ENCODE peak calls at places on chromosomes 16 and 17, in nine cellular contexts. One of them, this sample, is unnamed.

GRCh38 chr17:42178817-42179216 is 2.1 kb downstream of the KCNH4 start:
- DNase-seq in OCI-LY7: peak
- DNase-seq in stimulated activated CD4-positive, alpha-beta T cell treated with anti-CD3 and anti-CD28 coated beads, TNF-alpha, amount 100 ng/mL, for 48 hours: no peak
- DNase-seq in left ventricle myocardium superior: no peak
- DNase-seq in iPS DF 6.9: no peak
- DNase-seq in activated naive CD4-positive, alpha-beta T cell treated with Interleukin-2 at 50 U/mL for 16 hours: peak
- DNase-seq in skeletal muscle cell: no peak
- DNase-seq in RWPE1: no peak
- DNase-seq in naive B cell: no peak
- DNase-seq in this sample: no peak

GRCh38 chr16:64092284-64092683 is 1029.6 kb downstream of the CDH11 start:
- DNase-seq in OCI-LY7: no peak
- DNase-seq in stimulated activated CD4-positive, alpha-beta T cell treated with anti-CD3 and anti-CD28 coated beads, TNF-alpha, amount 100 ng/mL, for 48 hours: no peak
- DNase-seq in left ventricle myocardium superior: no peak
- DNase-seq in iPS DF 6.9: no peak
- DNase-seq in activated naive CD4-positive, alpha-beta T cell treated with Interleukin-2 at 50 U/mL for 16 hours: no peak
- DNase-seq in skeletal muscle cell: peak
- DNase-seq in RWPE1: peak
- DNase-seq in naive B cell: no peak
- DNase-seq in this sample: no peak

GRCh38 chr17:7215136-7215638 is 4.4 kb downstream of the DLG4 start:
- DNase-seq in OCI-LY7: no peak
- DNase-seq in stimulated activated CD4-positive, alpha-beta T cell treated with anti-CD3 and anti-CD28 coated beads, TNF-alpha, amount 100 ng/mL, for 48 hours: no peak
- DNase-seq in left ventricle myocardium superior: peak
- DNase-seq in iPS DF 6.9: peak
- DNase-seq in activated naive CD4-positive, alpha-beta T cell treated with Interleukin-2 at 50 U/mL for 16 hours: no peak
- DNase-seq in skeletal muscle cell: no peak
- DNase-seq in RWPE1: peak
- DNase-seq in naive B cell: no peak
- DNase-seq in this sample: no peak

GRCh38 chr17:31434404-31435050 is 43.1 kb downstream of the RAB11FIP4 start:
- DNase-seq in OCI-LY7: no peak
- DNase-seq in stimulated activated CD4-positive, alpha-beta T cell treated with anti-CD3 and anti-CD28 coated beads, TNF-alpha, amount 100 ng/mL, for 48 hours: no peak
- DNase-seq in left ventricle myocardium superior: no peak
- DNase-seq in iPS DF 6.9: no peak
- DNase-seq in activated naive CD4-positive, alpha-beta T cell treated with Interleukin-2 at 50 U/mL for 16 hours: no peak
- DNase-seq in skeletal muscle cell: no peak
- DNase-seq in RWPE1: no peak
- DNase-seq in naive B cell: no peak
- DNase-seq in this sample: no peak

GRCh38 chr17:57256708-57257112 is 387 bp downstream of the MSI2 start:
- DNase-seq in OCI-LY7: peak
- DNase-seq in stimulated activated CD4-positive, alpha-beta T cell treated with anti-CD3 and anti-CD28 coated beads, TNF-alpha, amount 100 ng/mL, for 48 hours: no peak
- DNase-seq in left ventricle myocardium superior: no peak
- DNase-seq in iPS DF 6.9: no peak
- DNase-seq in activated naive CD4-positive, alpha-beta T cell treated with Interleukin-2 at 50 U/mL for 16 hours: peak
- DNase-seq in skeletal muscle cell: no peak
- DNase-seq in RWPE1: peak
- DNase-seq in naive B cell: no peak
- DNase-seq in this sample: peak

GRCh38 chr17:35214631-35215273 is 20.6 kb upstream of the SLC35G3 start:
- DNase-seq in OCI-LY7: no peak
- DNase-seq in stimulated activated CD4-positive, alpha-beta T cell treated with anti-CD3 and anti-CD28 coated beads, TNF-alpha, amount 100 ng/mL, for 48 hours: peak
- DNase-seq in left ventricle myocardium superior: no peak
- DNase-seq in iPS DF 6.9: no peak
- DNase-seq in activated naive CD4-positive, alpha-beta T cell treated with Interleukin-2 at 50 U/mL for 16 hours: peak
- DNase-seq in skeletal muscle cell: no peak
- DNase-seq in RWPE1: no peak
- DNase-seq in naive B cell: no peak
- DNase-seq in this sample: no peak

GRCh38 chr17:60506312-60506711 is 19.7 kb downstream of the APPBP2 start:
- DNase-seq in OCI-LY7: no peak
- DNase-seq in stimulated activated CD4-positive, alpha-beta T cell treated with anti-CD3 and anti-CD28 coated beads, TNF-alpha, amount 100 ng/mL, for 48 hours: no peak
- DNase-seq in left ventricle myocardium superior: no peak
- DNase-seq in iPS DF 6.9: no peak
- DNase-seq in activated naive CD4-positive, alpha-beta T cell treated with Interleukin-2 at 50 U/mL for 16 hours: no peak
- DNase-seq in skeletal muscle cell: peak
- DNase-seq in RWPE1: no peak
- DNase-seq in naive B cell: no peak
- DNase-seq in this sample: no peak

GRCh38 chr16:78528265-78528664 is 428.8 kb downstream of the WWOX start:
- DNase-seq in OCI-LY7: no peak
- DNase-seq in stimulated activated CD4-positive, alpha-beta T cell treated with anti-CD3 and anti-CD28 coated beads, TNF-alpha, amount 100 ng/mL, for 48 hours: no peak
- DNase-seq in left ventricle myocardium superior: no peak
- DNase-seq in iPS DF 6.9: no peak
- DNase-seq in activated naive CD4-positive, alpha-beta T cell treated with Interleukin-2 at 50 U/mL for 16 hours: no peak
- DNase-seq in skeletal muscle cell: no peak
- DNase-seq in RWPE1: peak
- DNase-seq in naive B cell: no peak
- DNase-seq in this sample: no peak

GRCh38 chr16:28930652-28931051 is 1.1 kb upstream of the CD19 start:
- DNase-seq in OCI-LY7: peak
- DNase-seq in stimulated activated CD4-positive, alpha-beta T cell treated with anti-CD3 and anti-CD28 coated beads, TNF-alpha, amount 100 ng/mL, for 48 hours: no peak
- DNase-seq in left ventricle myocardium superior: no peak
- DNase-seq in iPS DF 6.9: no peak
- DNase-seq in activated naive CD4-positive, alpha-beta T cell treated with Interleukin-2 at 50 U/mL for 16 hours: no peak
- DNase-seq in skeletal muscle cell: no peak
- DNase-seq in RWPE1: no peak
- DNase-seq in naive B cell: peak
- DNase-seq in this sample: peak

GRCh38 chr16:1340730-1341494 is 7.5 kb downstream of the BAIAP3 start:
- DNase-seq in OCI-LY7: no peak
- DNase-seq in stimulated activated CD4-positive, alpha-beta T cell treated with anti-CD3 and anti-CD28 coated beads, TNF-alpha, amount 100 ng/mL, for 48 hours: no peak
- DNase-seq in left ventricle myocardium superior: no peak
- DNase-seq in iPS DF 6.9: no peak
- DNase-seq in activated naive CD4-positive, alpha-beta T cell treated with Interleukin-2 at 50 U/mL for 16 hours: no peak
- DNase-seq in skeletal muscle cell: no peak
- DNase-seq in RWPE1: no peak
- DNase-seq in naive B cell: no peak
- DNase-seq in this sample: no peak

GRCh38 chr16:57700801-57701551 is 6.4 kb downstream of the DRC7 start:
- DNase-seq in OCI-LY7: no peak
- DNase-seq in stimulated activated CD4-positive, alpha-beta T cell treated with anti-CD3 and anti-CD28 coated beads, TNF-alpha, amount 100 ng/mL, for 48 hours: no peak
- DNase-seq in left ventricle myocardium superior: no peak
- DNase-seq in iPS DF 6.9: no peak
- DNase-seq in activated naive CD4-positive, alpha-beta T cell treated with Interleukin-2 at 50 U/mL for 16 hours: no peak
- DNase-seq in skeletal muscle cell: no peak
- DNase-seq in RWPE1: no peak
- DNase-seq in naive B cell: no peak
- DNase-seq in this sample: no peak

GRCh38 chr16:78762222-78762621 is 662.8 kb downstream of the WWOX start:
- DNase-seq in OCI-LY7: no peak
- DNase-seq in stimulated activated CD4-positive, alpha-beta T cell treated with anti-CD3 and anti-CD28 coated beads, TNF-alpha, amount 100 ng/mL, for 48 hours: no peak
- DNase-seq in left ventricle myocardium superior: no peak
- DNase-seq in iPS DF 6.9: no peak
- DNase-seq in activated naive CD4-positive, alpha-beta T cell treated with Interleukin-2 at 50 U/mL for 16 hours: no peak
- DNase-seq in skeletal muscle cell: no peak
- DNase-seq in RWPE1: no peak
- DNase-seq in naive B cell: peak
- DNase-seq in this sample: no peak

GRCh38 chr16:88455610-88456355 is 2.7 kb downstream of the ZFPM1 start:
- DNase-seq in OCI-LY7: peak
- DNase-seq in stimulated activated CD4-positive, alpha-beta T cell treated with anti-CD3 and anti-CD28 coated beads, TNF-alpha, amount 100 ng/mL, for 48 hours: peak
- DNase-seq in left ventricle myocardium superior: no peak
- DNase-seq in iPS DF 6.9: no peak
- DNase-seq in activated naive CD4-positive, alpha-beta T cell treated with Interleukin-2 at 50 U/mL for 16 hours: peak
- DNase-seq in skeletal muscle cell: no peak
- DNase-seq in RWPE1: peak
- DNase-seq in naive B cell: no peak
- DNase-seq in this sample: no peak

GRCh38 chr17:30395398-30396022 is 16.8 kb downstream of the CPD start:
- DNase-seq in OCI-LY7: no peak
- DNase-seq in stimulated activated CD4-positive, alpha-beta T cell treated with anti-CD3 and anti-CD28 coated beads, TNF-alpha, amount 100 ng/mL, for 48 hours: no peak
- DNase-seq in left ventricle myocardium superior: no peak
- DNase-seq in iPS DF 6.9: no peak
- DNase-seq in activated naive CD4-positive, alpha-beta T cell treated with Interleukin-2 at 50 U/mL for 16 hours: no peak
- DNase-seq in skeletal muscle cell: no peak
- DNase-seq in RWPE1: no peak
- DNase-seq in naive B cell: no peak
- DNase-seq in this sample: peak

GRCh38 chr17:46874906-46875305 is 23.5 kb downstream of the WNT9B start:
- DNase-seq in OCI-LY7: no peak
- DNase-seq in stimulated activated CD4-positive, alpha-beta T cell treated with anti-CD3 and anti-CD28 coated beads, TNF-alpha, amount 100 ng/mL, for 48 hours: no peak
- DNase-seq in left ventricle myocardium superior: no peak
- DNase-seq in iPS DF 6.9: no peak
- DNase-seq in activated naive CD4-positive, alpha-beta T cell treated with Interleukin-2 at 50 U/mL for 16 hours: no peak
- DNase-seq in skeletal muscle cell: no peak
- DNase-seq in RWPE1: no peak
- DNase-seq in naive B cell: no peak
- DNase-seq in this sample: no peak

GRCh38 chr16:54931757-54932660 is 1.3 kb downstream of the IRX5 start:
- DNase-seq in OCI-LY7: no peak
- DNase-seq in stimulated activated CD4-positive, alpha-beta T cell treated with anti-CD3 and anti-CD28 coated beads, TNF-alpha, amount 100 ng/mL, for 48 hours: no peak
- DNase-seq in left ventricle myocardium superior: peak
- DNase-seq in iPS DF 6.9: no peak
- DNase-seq in activated naive CD4-positive, alpha-beta T cell treated with Interleukin-2 at 50 U/mL for 16 hours: no peak
- DNase-seq in skeletal muscle cell: no peak
- DNase-seq in RWPE1: no peak
- DNase-seq in naive B cell: no peak
- DNase-seq in this sample: no peak

GRCh38 chr17:40496170-40496569 is 5.3 kb downstream of the TNS4 start:
- DNase-seq in OCI-LY7: no peak
- DNase-seq in stimulated activated CD4-positive, alpha-beta T cell treated with anti-CD3 and anti-CD28 coated beads, TNF-alpha, amount 100 ng/mL, for 48 hours: no peak
- DNase-seq in left ventricle myocardium superior: no peak
- DNase-seq in iPS DF 6.9: no peak
- DNase-seq in activated naive CD4-positive, alpha-beta T cell treated with Interleukin-2 at 50 U/mL for 16 hours: no peak
- DNase-seq in skeletal muscle cell: no peak
- DNase-seq in RWPE1: no peak
- DNase-seq in naive B cell: no peak
- DNase-seq in this sample: no peak

GRCh38 chr16:23280483-23280967 is 21.6 kb upstream of the SCNN1B start:
- DNase-seq in OCI-LY7: no peak
- DNase-seq in stimulated activated CD4-positive, alpha-beta T cell treated with anti-CD3 and anti-CD28 coated beads, TNF-alpha, amount 100 ng/mL, for 48 hours: no peak
- DNase-seq in left ventricle myocardium superior: no peak
- DNase-seq in iPS DF 6.9: no peak
- DNase-seq in activated naive CD4-positive, alpha-beta T cell treated with Interleukin-2 at 50 U/mL for 16 hours: no peak
- DNase-seq in skeletal muscle cell: no peak
- DNase-seq in RWPE1: peak
- DNase-seq in naive B cell: no peak
- DNase-seq in this sample: no peak

GRCh38 chr17:1147664-1148063 is 32.1 kb downstream of the ABR start:
- DNase-seq in OCI-LY7: no peak
- DNase-seq in stimulated activated CD4-positive, alpha-beta T cell treated with anti-CD3 and anti-CD28 coated beads, TNF-alpha, amount 100 ng/mL, for 48 hours: no peak
- DNase-seq in left ventricle myocardium superior: peak
- DNase-seq in iPS DF 6.9: no peak
- DNase-seq in activated naive CD4-positive, alpha-beta T cell treated with Interleukin-2 at 50 U/mL for 16 hours: no peak
- DNase-seq in skeletal muscle cell: no peak
- DNase-seq in RWPE1: peak
- DNase-seq in naive B cell: no peak
- DNase-seq in this sample: no peak

GRCh38 chr17:2181206-2181983 is 122.2 kb downstream of the SMG6 start:
- DNase-seq in OCI-LY7: no peak
- DNase-seq in stimulated activated CD4-positive, alpha-beta T cell treated with anti-CD3 and anti-CD28 coated beads, TNF-alpha, amount 100 ng/mL, for 48 hours: no peak
- DNase-seq in left ventricle myocardium superior: peak
- DNase-seq in iPS DF 6.9: no peak
- DNase-seq in activated naive CD4-positive, alpha-beta T cell treated with Interleukin-2 at 50 U/mL for 16 hours: no peak
- DNase-seq in skeletal muscle cell: peak
- DNase-seq in RWPE1: no peak
- DNase-seq in naive B cell: no peak
- DNase-seq in this sample: no peak

GRCh38 chr17:37610971-37611370 is 1.8 kb upstream of the SYNRG start:
- DNase-seq in OCI-LY7: peak
- DNase-seq in stimulated activated CD4-positive, alpha-beta T cell treated with anti-CD3 and anti-CD28 coated beads, TNF-alpha, amount 100 ng/mL, for 48 hours: no peak
- DNase-seq in left ventricle myocardium superior: no peak
- DNase-seq in iPS DF 6.9: no peak
- DNase-seq in activated naive CD4-positive, alpha-beta T cell treated with Interleukin-2 at 50 U/mL for 16 hours: no peak
- DNase-seq in skeletal muscle cell: no peak
- DNase-seq in RWPE1: no peak
- DNase-seq in naive B cell: no peak
- DNase-seq in this sample: no peak

GRCh38 chr16:85390511-85391174 is 222.5 kb upstream of the GSE1 start:
- DNase-seq in OCI-LY7: no peak
- DNase-seq in stimulated activated CD4-positive, alpha-beta T cell treated with anti-CD3 and anti-CD28 coated beads, TNF-alpha, amount 100 ng/mL, for 48 hours: no peak
- DNase-seq in left ventricle myocardium superior: peak
- DNase-seq in iPS DF 6.9: no peak
- DNase-seq in activated naive CD4-positive, alpha-beta T cell treated with Interleukin-2 at 50 U/mL for 16 hours: no peak
- DNase-seq in skeletal muscle cell: peak
- DNase-seq in RWPE1: peak
- DNase-seq in naive B cell: no peak
- DNase-seq in this sample: no peak

GRCh38 chr16:13062219-13062618 is 160.8 kb downstream of the SHISA9 start:
- DNase-seq in OCI-LY7: no peak
- DNase-seq in stimulated activated CD4-positive, alpha-beta T cell treated with anti-CD3 and anti-CD28 coated beads, TNF-alpha, amount 100 ng/mL, for 48 hours: no peak
- DNase-seq in left ventricle myocardium superior: no peak
- DNase-seq in iPS DF 6.9: no peak
- DNase-seq in activated naive CD4-positive, alpha-beta T cell treated with Interleukin-2 at 50 U/mL for 16 hours: no peak
- DNase-seq in skeletal muscle cell: no peak
- DNase-seq in RWPE1: no peak
- DNase-seq in naive B cell: no peak
- DNase-seq in this sample: no peak

GRCh38 chr16:1972490-1972877 is 631 bp downstream of the TBL3 start:
- DNase-seq in OCI-LY7: no peak
- DNase-seq in stimulated activated CD4-positive, alpha-beta T cell treated with anti-CD3 and anti-CD28 coated beads, TNF-alpha, amount 100 ng/mL, for 48 hours: no peak
- DNase-seq in left ventricle myocardium superior: no peak
- DNase-seq in iPS DF 6.9: no peak
- DNase-seq in activated naive CD4-positive, alpha-beta T cell treated with Interleukin-2 at 50 U/mL for 16 hours: no peak
- DNase-seq in skeletal muscle cell: no peak
- DNase-seq in RWPE1: no peak
- DNase-seq in naive B cell: no peak
- DNase-seq in this sample: peak

GRCh38 chr16:15493416-15494181 is 59.2 kb downstream of the BMERB1 start:
- DNase-seq in OCI-LY7: no peak
- DNase-seq in stimulated activated CD4-positive, alpha-beta T cell treated with anti-CD3 and anti-CD28 coated beads, TNF-alpha, amount 100 ng/mL, for 48 hours: no peak
- DNase-seq in left ventricle myocardium superior: no peak
- DNase-seq in iPS DF 6.9: no peak
- DNase-seq in activated naive CD4-positive, alpha-beta T cell treated with Interleukin-2 at 50 U/mL for 16 hours: no peak
- DNase-seq in skeletal muscle cell: peak
- DNase-seq in RWPE1: no peak
- DNase-seq in naive B cell: no peak
- DNase-seq in this sample: no peak

GRCh38 chr17:40915199-40915661 is 22.2 kb downstream of the KRT23 start:
- DNase-seq in OCI-LY7: no peak
- DNase-seq in stimulated activated CD4-positive, alpha-beta T cell treated with anti-CD3 and anti-CD28 coated beads, TNF-alpha, amount 100 ng/mL, for 48 hours: no peak
- DNase-seq in left ventricle myocardium superior: no peak
- DNase-seq in iPS DF 6.9: no peak
- DNase-seq in activated naive CD4-positive, alpha-beta T cell treated with Interleukin-2 at 50 U/mL for 16 hours: no peak
- DNase-seq in skeletal muscle cell: peak
- DNase-seq in RWPE1: peak
- DNase-seq in naive B cell: no peak
- DNase-seq in this sample: no peak

GRCh38 chr17:41625602-41626001 is 1.2 kb upstream of the KRT17 start:
- DNase-seq in OCI-LY7: no peak
- DNase-seq in stimulated activated CD4-positive, alpha-beta T cell treated with anti-CD3 and anti-CD28 coated beads, TNF-alpha, amount 100 ng/mL, for 48 hours: no peak
- DNase-seq in left ventricle myocardium superior: peak
- DNase-seq in iPS DF 6.9: no peak
- DNase-seq in activated naive CD4-positive, alpha-beta T cell treated with Interleukin-2 at 50 U/mL for 16 hours: no peak
- DNase-seq in skeletal muscle cell: no peak
- DNase-seq in RWPE1: peak
- DNase-seq in naive B cell: no peak
- DNase-seq in this sample: no peak

GRCh38 chr17:50037321-50038107 is 18.4 kb upstream of the ITGA3 start:
- DNase-seq in OCI-LY7: no peak
- DNase-seq in stimulated activated CD4-positive, alpha-beta T cell treated with anti-CD3 and anti-CD28 coated beads, TNF-alpha, amount 100 ng/mL, for 48 hours: no peak
- DNase-seq in left ventricle myocardium superior: peak
- DNase-seq in iPS DF 6.9: no peak
- DNase-seq in activated naive CD4-positive, alpha-beta T cell treated with Interleukin-2 at 50 U/mL for 16 hours: no peak
- DNase-seq in skeletal muscle cell: no peak
- DNase-seq in RWPE1: no peak
- DNase-seq in naive B cell: no peak
- DNase-seq in this sample: no peak

GRCh38 chr16:12002447-12003006 is 26.0 kb downstream of the SNX29 start:
- DNase-seq in OCI-LY7: no peak
- DNase-seq in stimulated activated CD4-positive, alpha-beta T cell treated with anti-CD3 and anti-CD28 coated beads, TNF-alpha, amount 100 ng/mL, for 48 hours: no peak
- DNase-seq in left ventricle myocardium superior: no peak
- DNase-seq in iPS DF 6.9: no peak
- DNase-seq in activated naive CD4-positive, alpha-beta T cell treated with Interleukin-2 at 50 U/mL for 16 hours: no peak
- DNase-seq in skeletal muscle cell: no peak
- DNase-seq in RWPE1: peak
- DNase-seq in naive B cell: no peak
- DNase-seq in this sample: no peak

GRCh38 chr16:12524658-12525057 is 279.0 kb downstream of the CPPED1 start:
- DNase-seq in OCI-LY7: no peak
- DNase-seq in stimulated activated CD4-positive, alpha-beta T cell treated with anti-CD3 and anti-CD28 coated beads, TNF-alpha, amount 100 ng/mL, for 48 hours: no peak
- DNase-seq in left ventricle myocardium superior: peak
- DNase-seq in iPS DF 6.9: no peak
- DNase-seq in activated naive CD4-positive, alpha-beta T cell treated with Interleukin-2 at 50 U/mL for 16 hours: no peak
- DNase-seq in skeletal muscle cell: no peak
- DNase-seq in RWPE1: no peak
- DNase-seq in naive B cell: no peak
- DNase-seq in this sample: no peak

GRCh38 chr17:51733166-51733565 is 425.3 kb downstream of the CA10 start:
- DNase-seq in OCI-LY7: no peak
- DNase-seq in stimulated activated CD4-positive, alpha-beta T cell treated with anti-CD3 and anti-CD28 coated beads, TNF-alpha, amount 100 ng/mL, for 48 hours: no peak
- DNase-seq in left ventricle myocardium superior: no peak
- DNase-seq in iPS DF 6.9: no peak
- DNase-seq in activated naive CD4-positive, alpha-beta T cell treated with Interleukin-2 at 50 U/mL for 16 hours: no peak
- DNase-seq in skeletal muscle cell: no peak
- DNase-seq in RWPE1: no peak
- DNase-seq in naive B cell: no peak
- DNase-seq in this sample: no peak

This sample was measured in Karpas-422.